ENCODE peak calls at places on chromosomes 4 and X, in nine cellular contexts. I, K, F, E, V, Y, X, G and W are unnamed samples.

GRCh38 chrX:150508461-150509367 is 59.7 kb upstream of the MTM1 start:
- DNase-seq in V (peak; percentile 51), Y (peak; percentile 22), K (peak; percentile 25), X (no peak), G (peak; percentile 58), F (peak; percentile 75), E (no peak), I (no peak), W (no peak)

GRCh38 chr4:63526251-63526650 is 883.0 kb downstream of the TECRL start:
- DNase-seq in K (no peak), E (no peak), X (no peak), V (no peak), G (no peak), I (no peak), F (no peak), Y (no peak), W (no peak)

GRCh38 chrX:153226344-153227190 is 47.5 kb downstream of the MAGEA1 start:
- DNase-seq in V (peak; percentile 76), G (peak; percentile 24), F (peak; percentile 63), K (peak; percentile 2), E (no peak), I (no peak), Y (peak; percentile 95), X (no peak), W (peak; percentile 38)

GRCh38 chr4:169975837-169976796 is 50.1 kb downstream of the MFAP3L start:
- DNase-seq in G (no peak), X (no peak), F (no peak), V (no peak), Y (peak; percentile 63), E (no peak), K (no peak), I (no peak), W (no peak)

GRCh38 chr4:146852365-146852764 is 93.3 kb downstream of the TTC29 start:
- DNase-seq in K (no peak), Y (peak; percentile 21), I (no peak), X (no peak), V (no peak), G (no peak), E (no peak), F (no peak), W (no peak)

GRCh38 chr4:2436301-2436700 is 17.5 kb downstream of the CFAP99 start:
- DNase-seq in I (no peak), K (no peak), F (no peak), G (no peak), Y (no peak), E (no peak), X (peak; percentile 86), V (no peak), W (no peak)

GRCh38 chr4:168511780-168512467 is 15.1 kb downstream of the PALLD start:
- DNase-seq in X (no peak), F (no peak), E (peak; percentile 35), Y (no peak), K (no peak), I (no peak), G (no peak), V (no peak), W (no peak)

GRCh38 chr4:3046149-3046548 is 28.2 kb downstream of the HTT-AS start:
- DNase-seq in F (no peak), V (no peak), K (no peak), E (no peak), G (no peak), I (peak; percentile 91), Y (no peak), X (no peak), W (no peak)

GRCh38 chr4:28287837-28288236 is 1427.2 kb downstream of the STIM2 start:
- DNase-seq in I (no peak), G (no peak), F (no peak), Y (no peak), X (no peak), E (no peak), K (no peak), V (peak; percentile 83), W (no peak)

GRCh38 chrX:56764153-56764974 is 35.3 kb downstream of the NBDY start:
- DNase-seq in Y (peak; percentile 86), F (peak; percentile 78), V (peak; percentile 76), E (peak; percentile 38), X (peak; percentile 79), K (no peak), I (peak; percentile 84), G (peak; percentile 78), W (peak; percentile 54)

GRCh38 chr4:52643846-52644245 is 15.3 kb downstream of the USP46 start:
- DNase-seq in E (no peak), X (peak; percentile 16), G (peak; percentile 47), I (no peak), V (peak; percentile 57), F (no peak), Y (no peak), K (peak; percentile 77), W (peak; percentile 25)

GRCh38 chr4:180827193-180827592 is 1416.0 kb upstream of the TENM3 start:
- DNase-seq in Y (no peak), I (no peak), X (no peak), G (no peak), V (peak; percentile 59), E (no peak), K (no peak), F (no peak), W (no peak)

GRCh38 chrX:12026481-12026880 is 111.8 kb upstream of the FRMPD4 start:
- DNase-seq in K (no peak), V (no peak), G (no peak), Y (no peak), E (no peak), I (no peak), F (no peak), X (no peak), W (no peak)

GRCh38 chr4:98794565-98795205 is 134.2 kb downstream of the EIF4E start:
- DNase-seq in E (no peak), Y (no peak), V (no peak), K (no peak), G (no peak), I (no peak), X (no peak), F (no peak), W (no peak)

GRCh38 chrX:113868169-113868568 is 715.7 kb upstream of the HTR2C start:
- DNase-seq in G (no peak), X (peak; percentile 4), F (no peak), V (no peak), K (no peak), I (no peak), Y (no peak), E (no peak), W (peak; percentile 20)

GRCh38 chrX:65034292-65034640 is 58.0 kb upstream of the ZC4H2 start:
- DNase-seq in G (no peak), I (no peak), F (no peak), K (no peak), Y (peak; percentile 1), X (peak; percentile 3), E (no peak), V (no peak), W (no peak)

GRCh38 chr4:157013656-157014055 is 42.1 kb upstream of the PDGFC start:
- DNase-seq in V (no peak), G (no peak), K (no peak), E (no peak), Y (no peak), I (no peak), F (no peak), X (no peak), W (no peak)

GRCh38 chr4:143163618-143164017 is 21.1 kb upstream of the USP38 start:
- DNase-seq in Y (no peak), E (no peak), G (no peak), I (no peak), V (no peak), X (no peak), K (no peak), F (no peak), W (no peak)

GRCh38 chr4:175373031-175373430 is 439.0 kb downstream of the GPM6A start:
- DNase-seq in G (no peak), K (no peak), Y (no peak), V (peak; percentile 54), I (no peak), X (no peak), F (no peak), E (no peak), W (no peak)

GRCh38 chrX:71640002-71640401 is 21.7 kb upstream of the CXCR3 start:
- DNase-seq in K (no peak), I (no peak), Y (no peak), F (no peak), E (no peak), X (no peak), V (no peak), G (no peak), W (no peak)

GRCh38 chrX:155612312-155613224 is at the start of gene TMLHE:
- DNase-seq in V (peak; percentile 54), I (peak; percentile 43), Y (peak; percentile 61), X (peak; percentile 76), G (peak; percentile 55), E (peak; percentile 0), K (peak; percentile 2), F (peak; percentile 66), W (peak; percentile 70)

GRCh38 chr4:42906906-42907774 is 14.6 kb downstream of the GRXCR1 start:
- DNase-seq in K (no peak), X (no peak), E (no peak), I (no peak), Y (no peak), G (no peak), V (no peak), F (no peak), W (peak; percentile 12)

GRCh38 chrX:2863646-2864045 is 34.9 kb downstream of the GYG2 start:
- DNase-seq in E (no peak), K (no peak), I (no peak), G (no peak), X (no peak), Y (peak; percentile 16), V (no peak), F (peak; percentile 55), W (no peak)
- H3K36me3 ChIP-seq in E (no peaks in the 10 kb centered on the region), K (no peaks in the 10 kb centered on the region), I (no peaks in the 10 kb centered on the region), G (no peaks in the 10 kb centered on the region), X (no peaks in the 10 kb centered on the region), Y (no peaks in the 10 kb centered on the region), V (no peaks in the 10 kb centered on the region), F (peaks cover 23% of the 10 kb centered on the region), W (no peaks in the 10 kb centered on the region)

GRCh38 chrX:103554687-103555417 is 30.5 kb upstream of the TCEAL4 start:
- DNase-seq in F (peak; percentile 13), K (no peak), Y (peak; percentile 90), G (no peak), E (peak; percentile 33), I (peak; percentile 78), X (peak; percentile 41), V (peak; percentile 78), W (peak; percentile 62)
- H3K4me3 ChIP-seq in F (peak overlapping the region; percentile 57), K (peak overlapping the region; percentile 69), Y (peak overlapping the region; percentile 64), G (no peak overlapping the region), E (peak overlapping the region; percentile 33), I (peak overlapping the region; percentile 74), X (peak overlapping the region; percentile 73), V (peak overlapping the region; percentile 46), W (peak overlapping the region; percentile 85)

DNA sequence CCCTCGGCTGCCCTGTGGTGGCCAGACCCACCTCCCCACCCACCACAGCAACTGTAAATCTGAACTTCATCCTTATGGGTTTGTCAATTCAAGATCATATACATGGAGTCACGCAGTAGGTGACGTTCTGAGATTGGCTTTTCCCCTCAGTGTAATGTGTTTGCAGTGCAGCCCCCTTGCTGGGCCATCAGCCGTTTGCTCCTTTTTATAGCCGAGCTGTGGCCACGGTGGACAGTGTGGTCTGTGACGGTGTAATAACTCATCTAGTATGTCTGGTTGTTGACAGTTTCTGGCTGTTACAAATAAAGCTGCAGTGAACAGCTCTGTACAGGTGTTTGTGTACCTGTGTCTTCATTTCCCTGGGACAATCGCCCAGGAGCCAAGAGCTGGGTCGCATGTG is 10.7 kb upstream of the HTRA3 start:
- DNase-seq in F (no peak), I (no peak), E (no peak), V (no peak), Y (no peak), K (no peak), X (no peak), G (no peak), W (no peak)
- H3K36me3 ChIP-seq in F (no peaks in the 10 kb centered on the region), I (no peaks in the 10 kb centered on the region), E (no peaks in the 10 kb centered on the region), V (no peaks in the 10 kb centered on the region), Y (no peaks in the 10 kb centered on the region), K (no peaks in the 10 kb centered on the region), X (no peaks in the 10 kb centered on the region), G (no peaks in the 10 kb centered on the region), W (no peaks in the 10 kb centered on the region)

GRCh38 chr4:113116414-113117345 is 67.2 kb downstream of the ANK2 start:
- DNase-seq in K (no peak), F (no peak), Y (peak; percentile 39), G (peak; percentile 18), E (no peak), I (no peak), X (no peak), V (no peak), W (peak; percentile 33)
- H3K4me3 ChIP-seq in K (no peak overlapping the region), F (no peak overlapping the region), Y (no peak overlapping the region), G (no peak overlapping the region), E (no peak overlapping the region), I (no peak overlapping the region), X (no peak overlapping the region), V (no peak overlapping the region), W (peak overlapping the region; percentile 45)